ENCODE peak calls at places on chromosomes 6 and 20, in nine cellular contexts. S, M, A, F, E, B, X, N and O are unnamed samples.

GRCh38 chr6:159306134-159306537 is 136.9 kb downstream of the FNDC1 start:
- DNase-seq in S (no peak), M (no peak), A (no peak), F (no peak), E (no peak), B (no peak), X (no peak), N (no peak), O (no peak)

GRCh38 chr6:97456070-97456469 is 173.1 kb upstream of the MMS22L start:
- DNase-seq in S (no peak), M (no peak), A (no peak), F (peak; percentile 24), E (no peak), B (no peak), X (peak; percentile 5), N (no peak), O (no peak)

GRCh38 chr6:133396630-133397335 is 155.6 kb downstream of the EYA4 start:
- DNase-seq in S (no peak), M (no peak), A (no peak), F (no peak), E (no peak), B (no peak), X (no peak), N (no peak), O (no peak)

GRCh38 chr6:142839686-142840040 is 105.3 kb downstream of the HIVEP2 start:
- DNase-seq in S (no peak), M (no peak), A (no peak), F (no peak), E (no peak), B (no peak), X (no peak), N (no peak), O (no peak)

GRCh38 chr20:1500496-1500895 is 9.3 kb upstream of the SIRPB2 start:
- DNase-seq in S (no peak), M (no peak), A (no peak), F (no peak), E (no peak), B (no peak), X (no peak), N (no peak), O (no peak)

GRCh38 chr20:19851863-19852262 is 93.8 kb downstream of the RIN2 start:
- DNase-seq in S (no peak), M (no peak), A (no peak), F (no peak), E (no peak), B (no peak), X (no peak), N (no peak), O (no peak)

GRCh38 chr6:71879016-71879415 is 7.3 kb upstream of the RIMS1 start:
- DNase-seq in S (no peak), M (no peak), A (no peak), F (no peak), E (no peak), B (no peak), X (peak; percentile 46), N (no peak), O (no peak)

GRCh38 chr6:39804666-39805065 is 12.5 kb downstream of the DAAM2 start:
- DNase-seq in S (no peak), M (no peak), A (no peak), F (no peak), E (no peak), B (no peak), X (peak; percentile 77), N (no peak), O (no peak)

GRCh38 chr6:150537893-150538292 is 61.8 kb upstream of the PLEKHG1 start:
- DNase-seq in S (no peak), M (no peak), A (no peak), F (no peak), E (no peak), B (no peak), X (no peak), N (no peak), O (no peak)

GRCh38 chr20:44115181-44115580 is 71.8 kb downstream of the JPH2 start:
- DNase-seq in S (no peak), M (no peak), A (no peak), F (no peak), E (no peak), B (no peak), X (no peak), N (no peak), O (no peak)

GRCh38 chr6:117504478-117505144 is 22.1 kb downstream of the DCBLD1 start:
- DNase-seq in S (no peak), M (no peak), A (no peak), F (no peak), E (no peak), B (no peak), X (no peak), N (no peak), O (no peak)

GRCh38 chr6:45422541-45423110 is 44.9 kb upstream of the SUPT3H start:
- DNase-seq in S (peak; percentile 14), M (no peak), A (peak; percentile 47), F (peak; percentile 46), E (no peak), B (no peak), X (peak; percentile 49), N (peak; percentile 36), O (peak; percentile 50)

GRCh38 chr20:62412194-62413024 is 5.3 kb upstream of the CABLES2 start:
- DNase-seq in S (no peak), M (no peak), A (no peak), F (no peak), E (no peak), B (no peak), X (no peak), N (no peak), O (no peak)

GRCh38 chr6:30518505-30518850 is 29.2 kb downstream of the HLA-E start:
- DNase-seq in S (no peak), M (no peak), A (no peak), F (no peak), E (no peak), B (no peak), X (no peak), N (no peak), O (no peak)

GRCh38 chr20:44247131-44247571 is at the start of gene GDAP1L1:
- DNase-seq in S (no peak), M (peak; percentile 35), A (peak; percentile 29), F (no peak), E (no peak), B (no peak), X (peak; percentile 48), N (no peak), O (no peak)

GRCh38 chr6:134853111-134854055 is 96.5 kb downstream of the ALDH8A1 start:
- DNase-seq in S (no peak), M (no peak), A (no peak), F (no peak), E (no peak), B (no peak), X (peak; percentile 47), N (no peak), O (no peak)

GRCh38 chr6:130223508-130223907 is 757 bp upstream of the SAMD3 start:
- DNase-seq in S (no peak), M (no peak), A (no peak), F (no peak), E (no peak), B (no peak), X (no peak), N (no peak), O (peak; percentile 20)

GRCh38 chr20:4829494-4830211 is 107.9 kb downstream of the PRND start:
- DNase-seq in S (no peak), M (no peak), A (no peak), F (no peak), E (no peak), B (no peak), X (no peak), N (no peak), O (no peak)

GRCh38 chr6:35694462-35694861 is 5.7 kb upstream of the FKBP5 start:
- DNase-seq in S (no peak), M (no peak), A (no peak), F (no peak), E (no peak), B (no peak), X (no peak), N (no peak), O (no peak)

GRCh38 chr6:121210943-121211342 is 123.3 kb downstream of the TBC1D32 start:
- DNase-seq in S (no peak), M (no peak), A (no peak), F (no peak), E (no peak), B (no peak), X (no peak), N (no peak), O (no peak)

GRCh38 chr6:31270788-31271640 is 878 bp downstream of the HLA-C start:
- DNase-seq in S (peak; percentile 30), M (peak; percentile 1), A (peak; percentile 86), F (no peak), E (no peak), B (peak; percentile 24), X (peak; percentile 24), N (no peak), O (peak; percentile 58)

GRCh38 chr6:56734334-56734733 is 91.6 kb upstream of the DST start:
- DNase-seq in S (no peak), M (no peak), A (no peak), F (no peak), E (peak; percentile 3), B (no peak), X (no peak), N (no peak), O (no peak)

GRCh38 chr6:35651244-35651643 is 37.5 kb downstream of the FKBP5 start:
- DNase-seq in S (no peak), M (no peak), A (no peak), F (no peak), E (no peak), B (no peak), X (no peak), N (no peak), O (no peak)

GRCh38 chr6:10861086-10861485 is 20.8 kb downstream of the GCM2 start:
- DNase-seq in S (no peak), M (no peak), A (no peak), F (no peak), E (no peak), B (no peak), X (no peak), N (no peak), O (no peak)

GRCh38 chr6:138692978-138693909 is 80.3 kb upstream of the CCDC28A start:
- DNase-seq in S (peak; percentile 79), M (peak; percentile 67), A (peak; percentile 64), F (peak; percentile 82), E (no peak), B (no peak), X (peak; percentile 76), N (peak; percentile 44), O (peak; percentile 18)

GRCh38 chr20:41408986-41409385 is 42.4 kb upstream of the EMILIN3 start:
- DNase-seq in S (no peak), M (peak; percentile 84), A (no peak), F (no peak), E (peak; percentile 75), B (no peak), X (no peak), N (no peak), O (no peak)

GRCh38 chr6:2765896-2766766 is 938 bp downstream of the WRNIP1 start:
- DNase-seq in S (no peak), M (peak; percentile 35), A (peak; percentile 59), F (peak; percentile 86), E (no peak), B (no peak), X (peak; percentile 80), N (no peak), O (peak; percentile 41)

GRCh38 chr6:27545271-27546046 is 72.6 kb upstream of the ZNF184 start:
- DNase-seq in S (peak; percentile 50), M (no peak), A (no peak), F (no peak), E (no peak), B (peak; percentile 68), X (no peak), N (peak; percentile 88), O (no peak)

GRCh38 chr6:153595903-153596302 is 443.1 kb upstream of the OPRM1 start:
- DNase-seq in S (no peak), M (no peak), A (no peak), F (no peak), E (no peak), B (peak; percentile 10), X (no peak), N (no peak), O (no peak)

GRCh38 chr6:144321839-144322591 is 36.9 kb downstream of the UTRN start:
- DNase-seq in S (no peak), M (no peak), A (no peak), F (no peak), E (no peak), B (no peak), X (peak; percentile 79), N (no peak), O (no peak)

GRCh38 chr6:36755435-36756348 is 58.1 kb downstream of the RAB44 start:
- DNase-seq in S (no peak), M (no peak), A (no peak), F (no peak), E (peak; percentile 53), B (no peak), X (no peak), N (no peak), O (peak; percentile 63)